ENCODE peak calls at places on chromosomes 5 and 9, in seven cellular contexts. M is prostate gland, K is endothelial cell of umbilical vein, I is tibial nerve, B is body of pancreas, G is stomach, H is heart left ventricle. T is an unnamed sample.

GRCh38 chr9:21506910-21507795 is 25.0 kb upstream of the IFNE start:
- DNase-seq in I (peak; percentile 17), H (no peak), K (peak; percentile 79), G (no peak), M (no peak), B (no peak), T (no peak)

GRCh38 chr5:176724472-176724871 is 77.2 kb downstream of the TSPAN17 start:
- DNase-seq in H (no peak), B (no peak), G (no peak), K (no peak), M (no peak), I (no peak), T (no peak)

GRCh38 chr9:73824671-73825070 is 672.5 kb upstream of the RORB start:
- DNase-seq in B (no peak), G (no peak), H (no peak), K (no peak), M (no peak), I (no peak), T (no peak)

GRCh38 chr9:16572005-16572727 is 298.3 kb downstream of the BNC2 start:
- DNase-seq in H (no peak), M (no peak), I (no peak), B (no peak), K (no peak), G (no peak), T (no peak)

GRCh38 chr5:41878598-41879305 is 8.5 kb upstream of the OXCT1 start:
- DNase-seq in K (no peak), B (no peak), G (no peak), H (no peak), I (no peak), M (no peak), T (no peak)

GRCh38 chr9:96216618-96217017 is 85.4 kb downstream of the HSD17B3 start:
- DNase-seq in K (no peak), B (no peak), I (no peak), M (no peak), H (no peak), G (no peak), T (no peak)

GRCh38 chr5:34736445-34737119 is 80.5 kb downstream of the RAI14 start:
- DNase-seq in M (no peak), H (no peak), G (no peak), B (no peak), K (no peak), I (no peak), T (peak; percentile 31)

GRCh38 chr9:127612993-127613954 is 1.2 kb downstream of the STXBP1 start:
- DNase-seq in H (peak; percentile 83), B (peak; percentile 67), G (peak; percentile 52), I (peak; percentile 71), K (peak; percentile 70), M (peak; percentile 44), T (peak; percentile 65)

GRCh38 chr5:1262381-1262780 is 32.5 kb downstream of the TERT start:
- DNase-seq in M (no peak), K (no peak), H (no peak), G (no peak), I (no peak), B (no peak), T (no peak)

GRCh38 chr9:708182-708555 is 133.3 kb upstream of the DMRT1 start:
- DNase-seq in K (no peak), H (no peak), M (no peak), I (no peak), G (no peak), B (peak; percentile 38), T (no peak)

GRCh38 chr9:98118640-98119601 is at the start of gene TRIM14:
- DNase-seq in B (peak; percentile 63), H (peak; percentile 61), G (peak; percentile 72), I (no peak), K (peak; percentile 57), M (peak; percentile 60), T (peak; percentile 89)

GRCh38 chr5:54905246-54905770 is 80.1 kb downstream of the ESM1 start:
- DNase-seq in M (no peak), I (no peak), K (no peak), B (no peak), H (no peak), G (no peak), T (no peak)

GRCh38 chr5:149030392-149030791 is 32.5 kb downstream of the SH3TC2 start:
- DNase-seq in G (no peak), B (no peak), K (no peak), H (no peak), M (no peak), I (no peak), T (no peak)

GRCh38 chr9:113210815-113211214 is 10.3 kb downstream of the FKBP15 start:
- DNase-seq in H (no peak), M (no peak), G (no peak), I (no peak), K (no peak), B (no peak), T (no peak)

GRCh38 chr5:172860520-172861443 is 26.7 kb downstream of the ERGIC1 start:
- DNase-seq in M (peak; percentile 91), K (peak; percentile 90), B (peak; percentile 68), H (peak; percentile 90), G (peak; percentile 91), I (peak; percentile 92), T (peak; percentile 86)

GRCh38 chr5:172858511-172858989 is 24.5 kb downstream of the ERGIC1 start:
- DNase-seq in B (no peak), H (no peak), M (no peak), G (peak; percentile 71), I (no peak), K (no peak), T (peak; percentile 89)

GRCh38 chr5:172858990-172859811 is 25.1 kb downstream of the ERGIC1 start:
- DNase-seq in I (peak; percentile 69), G (peak; percentile 73), B (peak; percentile 61), K (peak; percentile 96), M (no peak), H (peak; percentile 80), T (peak; percentile 81)

GRCh38 chr5:172861461-172861860 is 27.4 kb downstream of the ERGIC1 start:
- DNase-seq in H (no peak), G (no peak), B (no peak), K (no peak), M (no peak), I (no peak), T (no peak)

DNA sequence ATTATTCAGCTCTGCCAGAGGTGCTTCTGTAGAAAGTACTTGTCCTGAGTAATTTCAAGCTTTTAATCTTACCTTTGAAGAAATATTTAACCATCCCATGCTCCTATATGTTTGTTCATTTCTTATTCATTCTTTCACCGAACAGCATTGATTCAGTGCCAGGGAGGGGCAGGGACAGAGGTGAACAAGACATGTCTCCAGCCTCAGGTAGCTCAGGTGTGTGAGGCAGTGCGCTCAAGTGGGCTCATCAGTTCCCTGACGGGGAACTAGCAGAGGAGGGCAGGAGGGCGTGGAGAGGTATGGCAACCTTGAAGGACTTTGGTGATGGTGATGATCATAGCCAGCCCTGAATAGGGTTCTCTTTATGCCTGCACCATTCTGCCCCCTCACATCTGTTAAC is 25.9 kb downstream of the ERGIC1 start:
- DNase-seq in M (no peak), H (no peak), B (no peak), G (peak; percentile 64), K (no peak), I (no peak), T (no peak)
- H3K4me1 ChIP-seq in M (peaks cover 34% of the 10 kb centered on the region), H (peaks cover 24% of the 10 kb centered on the region), B (peaks cover 49% of the 10 kb centered on the region), G (peaks cover 71% of the 10 kb centered on the region), K (peaks cover 61% of the 10 kb centered on the region), I (peaks cover 79% of the 10 kb centered on the region), T (peaks cover 10% of the 10 kb centered on the region)

GRCh38 chr5:96196890-96197289 is 235.2 kb upstream of the ELL2 start:
- DNase-seq in I (no peak), H (no peak), B (no peak), M (no peak), K (no peak), G (no peak), T (no peak)

GRCh38 chr5:96197359-96197758 is 235.7 kb downstream of the PCSK1 start:
- DNase-seq in I (no peak), G (no peak), K (no peak), H (no peak), M (no peak), B (no peak), T (no peak)

GRCh38 chr5:96199713-96200183 is 233.3 kb downstream of the PCSK1 start:
- DNase-seq in K (no peak), B (peak; percentile 23), G (no peak), I (no peak), M (no peak), H (no peak), T (no peak)

GRCh38 chr5:96200611-96201010 is 232.4 kb downstream of the PCSK1 start:
- DNase-seq in M (no peak), B (no peak), K (no peak), G (no peak), H (no peak), I (no peak), T (no peak)

DNA sequence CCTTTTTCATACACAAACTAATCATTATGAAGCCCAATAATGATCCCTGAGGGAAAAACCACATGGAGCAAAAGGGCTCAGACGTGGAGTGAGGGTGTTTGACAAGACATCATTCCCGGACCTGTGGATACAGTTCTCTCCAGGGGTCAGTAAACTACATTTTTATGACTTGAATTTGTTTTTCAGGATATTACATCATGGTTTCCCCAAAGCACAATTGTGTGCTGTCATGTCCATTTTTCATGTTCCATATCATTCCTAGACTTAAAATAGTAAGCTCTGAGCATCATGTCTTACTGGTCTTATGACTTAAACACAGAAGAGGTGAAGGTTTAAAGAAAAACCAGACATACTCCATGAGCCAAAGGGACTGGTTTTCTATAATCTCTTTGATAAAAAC is 234.4 kb downstream of the PCSK1 start:
- DNase-seq in B (no peak), H (no peak), G (no peak), K (peak; percentile 93), M (no peak), I (no peak), T (no peak)
- H3K36me3 ChIP-seq in B (no peaks in the 10 kb centered on the region), H (no peaks in the 10 kb centered on the region), G (no peaks in the 10 kb centered on the region), K (no peaks in the 10 kb centered on the region), M (no peaks in the 10 kb centered on the region), I (no peaks in the 10 kb centered on the region), T (no peaks in the 10 kb centered on the region)

DNA sequence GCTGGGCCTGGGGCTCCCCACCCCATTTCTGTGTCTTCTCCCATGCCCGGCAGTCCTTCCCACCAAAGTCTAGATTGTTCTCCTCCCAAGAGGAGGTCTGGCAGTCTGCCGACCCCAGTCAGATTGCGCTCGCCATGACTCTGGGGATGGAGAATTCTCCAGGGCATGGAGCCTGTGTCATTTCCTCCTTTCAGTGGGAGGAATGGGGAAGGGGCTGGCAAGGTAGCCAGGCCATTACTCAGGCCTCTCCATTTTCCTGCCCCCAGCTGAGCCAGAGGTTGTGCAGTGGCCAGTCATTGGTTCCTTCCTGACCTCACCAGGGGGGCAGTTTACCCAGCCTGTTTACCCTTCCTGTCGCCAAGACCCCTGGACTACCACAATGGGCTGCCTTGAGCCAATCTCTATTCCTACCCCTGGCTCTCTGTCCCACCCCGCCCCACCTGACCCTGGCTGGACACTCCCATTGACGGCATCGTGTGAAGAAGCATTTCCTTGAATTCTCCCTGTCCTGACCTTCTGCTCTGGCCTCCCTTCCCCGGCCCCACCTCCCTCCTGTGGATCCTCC is 628 bp downstream of the SYNPO start:
- DNase-seq in I (peak; percentile 58), M (no peak), G (no peak), B (no peak), K (peak; percentile 94), H (peak; percentile 87), T (peak; percentile 56)
- TF ChIP-seq POLR2A in I (peak; percentile 35), M (no peak), G (no peak), B (no peak), K (peak; percentile 97), H (no peak), T (no peak)

DNA sequence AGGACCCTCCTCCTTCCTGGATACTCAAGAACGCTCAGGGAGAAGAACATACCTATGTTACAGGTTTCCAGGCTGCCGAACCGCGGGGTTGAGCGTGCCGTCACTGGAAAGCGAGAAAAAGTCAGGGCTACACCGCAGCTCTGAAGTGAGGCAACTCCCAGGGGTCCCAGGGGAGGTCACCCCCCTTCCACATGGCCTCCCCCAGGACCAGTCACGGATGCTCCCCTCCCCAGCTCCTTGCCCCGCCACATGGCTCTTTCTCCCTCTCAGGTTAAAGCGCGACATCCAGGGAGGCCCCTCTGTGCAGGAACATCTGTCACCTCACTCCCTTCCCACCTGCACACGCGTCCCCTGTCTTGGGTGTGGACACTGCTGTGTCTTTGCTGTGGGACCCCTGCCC is 44.0 kb upstream of the ZNF354A start:
- DNase-seq in G (no peak), B (no peak), I (no peak), H (no peak), M (no peak), K (no peak), T (peak; percentile 27)
- H3K4me1 ChIP-seq in G (no peaks in the 10 kb centered on the region), B (peaks cover 17% of the 10 kb centered on the region), I (no peaks in the 10 kb centered on the region), H (no peaks in the 10 kb centered on the region), M (no peaks in the 10 kb centered on the region), K (no peaks in the 10 kb centered on the region), T (no peaks in the 10 kb centered on the region)